ENCODE peak calls at places on chromosomes 12 and 14, in seven cellular contexts. One of them, this sample, is unnamed.

GRCh38 chr12:87586158-87586557 is 443.0 kb downstream of the C12orf50 start:
- DNase-seq in IMR-90: no peak
- DNase-seq in A549: no peak
- DNase-seq in HCT116: no peak
- DNase-seq in H1: no peak
- DNase-seq in HepG2: no peak
- DNase-seq in GM12878: no peak
- DNase-seq in this sample: no peak

GRCh38 chr14:34029921-34030334 is 79.1 kb upstream of the EGLN3 start:
- DNase-seq in IMR-90: no peak
- DNase-seq in A549: no peak
- DNase-seq in HCT116: no peak
- DNase-seq in H1: no peak
- DNase-seq in HepG2: no peak
- DNase-seq in GM12878: no peak
- DNase-seq in this sample: peak

GRCh38 chr12:47509398-47509851 is 196.4 kb downstream of the RPAP3 start:
- DNase-seq in IMR-90: peak
- DNase-seq in A549: peak
- DNase-seq in HCT116: no peak
- DNase-seq in H1: no peak
- DNase-seq in HepG2: no peak
- DNase-seq in GM12878: no peak
- DNase-seq in this sample: no peak

GRCh38 chr12:127083028-127083949 is 1183.7 kb upstream of the TMEM132C start:
- DNase-seq in IMR-90: peak
- DNase-seq in A549: peak
- DNase-seq in HCT116: peak
- DNase-seq in H1: no peak
- DNase-seq in HepG2: peak
- DNase-seq in GM12878: peak
- DNase-seq in this sample: peak

GRCh38 chr12:59980491-59980890 is 384.7 kb downstream of the SLC16A7 start:
- DNase-seq in IMR-90: peak
- DNase-seq in A549: no peak
- DNase-seq in HCT116: no peak
- DNase-seq in H1: no peak
- DNase-seq in HepG2: no peak
- DNase-seq in GM12878: no peak
- DNase-seq in this sample: no peak

GRCh38 chr12:11446372-11446771 is 51.0 kb upstream of the PRB2 start:
- DNase-seq in IMR-90: no peak
- DNase-seq in A549: no peak
- DNase-seq in HCT116: no peak
- DNase-seq in H1: no peak
- DNase-seq in HepG2: no peak
- DNase-seq in GM12878: no peak
- DNase-seq in this sample: no peak

GRCh38 chr14:24690492-24690891 is 56.5 kb upstream of the GZMB start:
- DNase-seq in IMR-90: no peak
- DNase-seq in A549: no peak
- DNase-seq in HCT116: no peak
- DNase-seq in H1: peak
- DNase-seq in HepG2: no peak
- DNase-seq in GM12878: no peak
- DNase-seq in this sample: peak

GRCh38 chr12:29158364-29158763 is 9.3 kb downstream of the FAR2 start:
- DNase-seq in IMR-90: no peak
- DNase-seq in A549: no peak
- DNase-seq in HCT116: no peak
- DNase-seq in H1: no peak
- DNase-seq in HepG2: no peak
- DNase-seq in GM12878: no peak
- DNase-seq in this sample: no peak

GRCh38 chr14:77044776-77045569 is 16.5 kb upstream of the IRF2BPL start:
- DNase-seq in IMR-90: no peak
- DNase-seq in A549: peak
- DNase-seq in HCT116: no peak
- DNase-seq in H1: no peak
- DNase-seq in HepG2: peak
- DNase-seq in GM12878: no peak
- DNase-seq in this sample: no peak

GRCh38 chr14:64734990-64735389 is 30.8 kb downstream of the PLEKHG3 start:
- DNase-seq in IMR-90: no peak
- DNase-seq in A549: no peak
- DNase-seq in HCT116: no peak
- DNase-seq in H1: no peak
- DNase-seq in HepG2: no peak
- DNase-seq in GM12878: no peak
- DNase-seq in this sample: no peak

GRCh38 chr12:45268672-45269406 is 52.9 kb downstream of the ANO6 start:
- DNase-seq in IMR-90: peak
- DNase-seq in A549: peak
- DNase-seq in HCT116: peak
- DNase-seq in H1: no peak
- DNase-seq in HepG2: peak
- DNase-seq in GM12878: no peak
- DNase-seq in this sample: peak

GRCh38 chr12:28966049-28966778 is 182.9 kb upstream of the FAR2 start:
- DNase-seq in IMR-90: peak
- DNase-seq in A549: no peak
- DNase-seq in HCT116: no peak
- DNase-seq in H1: no peak
- DNase-seq in HepG2: no peak
- DNase-seq in GM12878: no peak
- DNase-seq in this sample: no peak

GRCh38 chr14:50082784-50083466 is 33.4 kb downstream of the VCPKMT start:
- DNase-seq in IMR-90: peak
- DNase-seq in A549: no peak
- DNase-seq in HCT116: no peak
- DNase-seq in H1: no peak
- DNase-seq in HepG2: no peak
- DNase-seq in GM12878: peak
- DNase-seq in this sample: no peak

GRCh38 chr12:98421336-98421735 is 94.1 kb upstream of the TMPO start:
- DNase-seq in IMR-90: no peak
- DNase-seq in A549: no peak
- DNase-seq in HCT116: no peak
- DNase-seq in H1: no peak
- DNase-seq in HepG2: no peak
- DNase-seq in GM12878: no peak
- DNase-seq in this sample: no peak

GRCh38 chr14:21105095-21105494 is 4.2 kb downstream of the TMEM253 start:
- DNase-seq in IMR-90: no peak
- DNase-seq in A549: no peak
- DNase-seq in HCT116: no peak
- DNase-seq in H1: no peak
- DNase-seq in HepG2: no peak
- DNase-seq in GM12878: no peak
- DNase-seq in this sample: no peak

GRCh38 chr12:47867496-47867941 is 37.3 kb downstream of the VDR start:
- DNase-seq in IMR-90: peak
- DNase-seq in A549: peak
- DNase-seq in HCT116: no peak
- DNase-seq in H1: no peak
- DNase-seq in HepG2: no peak
- DNase-seq in GM12878: no peak
- DNase-seq in this sample: peak

GRCh38 chr14:96082420-96083300 is 43.5 kb downstream of the C14orf132 start:
- DNase-seq in IMR-90: no peak
- DNase-seq in A549: no peak
- DNase-seq in HCT116: no peak
- DNase-seq in H1: no peak
- DNase-seq in HepG2: no peak
- DNase-seq in GM12878: no peak
- DNase-seq in this sample: no peak

GRCh38 chr14:101034986-101035385 is 131.5 kb upstream of the RTL1 start:
- DNase-seq in IMR-90: no peak
- DNase-seq in A549: no peak
- DNase-seq in HCT116: no peak
- DNase-seq in H1: no peak
- DNase-seq in HepG2: no peak
- DNase-seq in GM12878: no peak
- DNase-seq in this sample: no peak

GRCh38 chr14:59055439-59056045 is 132.9 kb upstream of the DAAM1 start:
- DNase-seq in IMR-90: peak
- DNase-seq in A549: peak
- DNase-seq in HCT116: peak
- DNase-seq in H1: no peak
- DNase-seq in HepG2: peak
- DNase-seq in GM12878: peak
- DNase-seq in this sample: peak

DNA sequence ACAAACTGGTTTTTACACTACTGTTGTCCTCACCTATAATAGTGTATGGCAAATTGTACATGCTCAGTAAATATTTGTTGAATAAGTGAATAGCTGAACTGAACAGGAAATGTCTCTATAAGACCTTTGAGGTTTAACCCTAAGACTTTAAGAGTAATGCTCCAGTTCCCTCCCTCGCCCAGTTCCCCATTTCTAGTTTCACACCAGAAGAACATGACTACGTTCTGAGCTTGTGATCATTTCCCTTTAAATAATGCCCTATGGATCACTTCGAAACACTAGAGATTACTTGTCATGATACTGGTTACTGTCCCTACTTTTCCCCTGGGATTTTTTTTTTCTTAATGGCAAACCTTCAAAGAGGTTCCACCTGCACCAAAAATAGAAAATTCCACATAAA is 69.3 kb downstream of the PRKD1 start:
- DNase-seq in IMR-90: no peak
- DNase-seq in A549: no peak
- DNase-seq in HCT116: no peak
- DNase-seq in H1: no peak
- DNase-seq in HepG2: no peak
- DNase-seq in GM12878: peak
- DNase-seq in this sample: no peak
- TF ChIP-seq CEBPB in IMR-90: no peak
- TF ChIP-seq CEBPB in A549: no peak
- TF ChIP-seq CEBPB in HCT116: no peak
- TF ChIP-seq CEBPB in H1: no peak
- TF ChIP-seq CEBPB in HepG2: no peak
- TF ChIP-seq CEBPB in GM12878: no peak
- TF ChIP-seq CEBPB in this sample: no peak

GRCh38 chr12:117408161-117408791 is 46.9 kb upstream of the NOS1 start:
- DNase-seq in IMR-90: no peak
- DNase-seq in A549: no peak
- DNase-seq in HCT116: no peak
- DNase-seq in H1: no peak
- DNase-seq in HepG2: no peak
- DNase-seq in GM12878: no peak
- DNase-seq in this sample: no peak
- TF ChIP-seq CEBPB in IMR-90: no peak
- TF ChIP-seq CEBPB in A549: no peak
- TF ChIP-seq CEBPB in HCT116: no peak
- TF ChIP-seq CEBPB in H1: no peak
- TF ChIP-seq CEBPB in HepG2: no peak
- TF ChIP-seq CEBPB in GM12878: no peak
- TF ChIP-seq CEBPB in this sample: no peak

GRCh38 chr12:33486058-33486457 is 46.4 kb upstream of the SYT10 start:
- DNase-seq in IMR-90: no peak
- DNase-seq in A549: no peak
- DNase-seq in HCT116: no peak
- DNase-seq in H1: no peak
- DNase-seq in HepG2: no peak
- DNase-seq in GM12878: no peak
- DNase-seq in this sample: no peak
- TF ChIP-seq CEBPB in IMR-90: no peak
- TF ChIP-seq CEBPB in A549: no peak
- TF ChIP-seq CEBPB in HCT116: no peak
- TF ChIP-seq CEBPB in H1: no peak
- TF ChIP-seq CEBPB in HepG2: no peak
- TF ChIP-seq CEBPB in GM12878: no peak
- TF ChIP-seq CEBPB in this sample: no peak

DNA sequence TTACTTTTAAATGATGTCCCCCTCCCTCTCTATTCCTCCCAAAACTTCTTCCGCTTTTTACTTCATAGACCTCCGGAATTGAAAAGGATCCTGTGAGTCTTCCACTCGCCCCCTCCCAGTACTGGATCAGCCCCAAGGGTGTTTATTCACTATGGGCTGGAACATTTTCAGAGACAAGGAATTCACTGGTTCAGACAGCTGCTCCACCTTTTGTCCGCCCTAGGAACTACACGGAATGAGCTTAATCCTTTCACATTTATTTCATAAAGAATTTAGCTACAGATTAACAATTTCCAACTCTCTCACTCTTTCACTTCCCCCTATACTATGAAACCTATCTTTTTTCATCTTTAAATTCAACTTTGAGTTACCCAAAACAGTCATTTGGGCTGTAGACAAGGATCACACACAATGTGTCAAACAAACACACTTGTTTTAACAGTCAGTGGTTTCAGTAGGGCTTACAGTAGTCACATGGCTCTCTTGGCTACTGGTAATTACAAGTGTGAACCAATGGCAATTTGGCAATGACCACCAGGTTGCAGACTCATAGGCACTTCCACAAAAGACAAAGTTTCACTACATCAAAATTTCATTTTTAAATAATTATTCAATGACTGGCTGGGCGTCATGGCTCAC is 20.6 kb downstream of the CNIH1 start:
- DNase-seq in IMR-90: peak
- DNase-seq in A549: peak
- DNase-seq in HCT116: peak
- DNase-seq in H1: peak
- DNase-seq in HepG2: peak
- DNase-seq in GM12878: no peak
- DNase-seq in this sample: peak
- TF ChIP-seq CEBPB in IMR-90: no peak
- TF ChIP-seq CEBPB in A549: no peak
- TF ChIP-seq CEBPB in HCT116: no peak
- TF ChIP-seq CEBPB in H1: no peak
- TF ChIP-seq CEBPB in HepG2: no peak
- TF ChIP-seq CEBPB in GM12878: no peak
- TF ChIP-seq CEBPB in this sample: no peak

DNA sequence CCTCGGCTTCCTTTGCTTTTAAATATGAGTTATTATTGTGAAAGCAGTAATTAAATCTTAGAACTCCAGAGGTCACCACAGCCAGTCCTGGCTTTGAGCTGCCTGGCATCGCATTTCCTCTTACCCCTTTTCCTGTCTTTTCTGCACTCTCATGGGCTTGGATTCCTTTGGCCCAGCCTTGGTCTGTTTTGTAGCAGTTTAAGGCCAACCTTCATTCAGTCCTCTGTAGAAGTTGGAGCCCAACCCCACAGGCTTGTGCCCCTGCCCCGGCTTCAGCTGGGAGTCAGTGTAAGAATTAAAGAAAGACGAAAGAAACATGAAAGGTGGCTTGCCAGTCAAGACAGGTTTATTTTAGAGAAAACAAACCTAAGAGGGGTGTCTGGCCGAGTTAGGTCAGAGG is 14.6 kb upstream of the KRT86 start:
- DNase-seq in IMR-90: no peak
- DNase-seq in A549: no peak
- DNase-seq in HCT116: no peak
- DNase-seq in H1: no peak
- DNase-seq in HepG2: no peak
- DNase-seq in GM12878: no peak
- DNase-seq in this sample: no peak
- TF ChIP-seq CEBPB in IMR-90: no peak
- TF ChIP-seq CEBPB in A549: no peak
- TF ChIP-seq CEBPB in HCT116: no peak
- TF ChIP-seq CEBPB in H1: no peak
- TF ChIP-seq CEBPB in HepG2: no peak
- TF ChIP-seq CEBPB in GM12878: no peak
- TF ChIP-seq CEBPB in this sample: no peak

This sample was measured in K562.